ENCODE peak calls at places on chromosome 11, in eight cellular contexts. X is Panc1; N is spleen; U is body of pancreas; Z is HepG2; V is CD8-positive, alpha-beta T cell; T is fibroblast of the aortic adventitia; M is A549. D is an unnamed sample.

GRCh38 chr11:106961048-106961447 is 57.2 kb downstream of the GUCY1A2 start:
- DNase-seq in X (no peak), N (no peak), U (no peak), Z (no peak), V (no peak), T (no peak), M (no peak), D (no peak)

GRCh38 chr11:48116843-48117242 is 99.8 kb upstream of the OR4B1 start:
- DNase-seq in X (no peak), N (no peak), U (no peak), Z (peak), V (peak), T (no peak), M (peak), D (no peak)

GRCh38 chr11:75768112-75768908 is at the start of gene DGAT2:
- DNase-seq in X (peak), N (peak), U (peak), Z (peak), V (peak), T (peak), M (peak), D (peak)

GRCh38 chr11:20597137-20597923 is 2.1 kb upstream of the SLC6A5 start:
- DNase-seq in X (no peak), N (no peak), U (no peak), Z (no peak), V (no peak), T (no peak), M (no peak), D (no peak)

GRCh38 chr11:1968454-1968995 is 21.4 kb downstream of the MRPL23 start:
- DNase-seq in X (no peak), N (peak), U (no peak), Z (no peak), V (no peak), T (no peak), M (no peak), D (no peak)

GRCh38 chr11:97332271-97332670 is 942.5 kb downstream of the JRKL start:
- DNase-seq in X (no peak), N (no peak), U (no peak), Z (no peak), V (no peak), T (no peak), M (no peak), D (no peak)

GRCh38 chr11:128506999-128507591 is 80.3 kb downstream of the ETS1 start:
- DNase-seq in X (no peak), N (no peak), U (peak), Z (no peak), V (no peak), T (peak), M (peak), D (no peak)

GRCh38 chr11:130212431-130212961 is 52.9 kb downstream of the ST14 start:
- DNase-seq in X (no peak), N (peak), U (peak), Z (no peak), V (peak), T (no peak), M (no peak), D (no peak)

DNA sequence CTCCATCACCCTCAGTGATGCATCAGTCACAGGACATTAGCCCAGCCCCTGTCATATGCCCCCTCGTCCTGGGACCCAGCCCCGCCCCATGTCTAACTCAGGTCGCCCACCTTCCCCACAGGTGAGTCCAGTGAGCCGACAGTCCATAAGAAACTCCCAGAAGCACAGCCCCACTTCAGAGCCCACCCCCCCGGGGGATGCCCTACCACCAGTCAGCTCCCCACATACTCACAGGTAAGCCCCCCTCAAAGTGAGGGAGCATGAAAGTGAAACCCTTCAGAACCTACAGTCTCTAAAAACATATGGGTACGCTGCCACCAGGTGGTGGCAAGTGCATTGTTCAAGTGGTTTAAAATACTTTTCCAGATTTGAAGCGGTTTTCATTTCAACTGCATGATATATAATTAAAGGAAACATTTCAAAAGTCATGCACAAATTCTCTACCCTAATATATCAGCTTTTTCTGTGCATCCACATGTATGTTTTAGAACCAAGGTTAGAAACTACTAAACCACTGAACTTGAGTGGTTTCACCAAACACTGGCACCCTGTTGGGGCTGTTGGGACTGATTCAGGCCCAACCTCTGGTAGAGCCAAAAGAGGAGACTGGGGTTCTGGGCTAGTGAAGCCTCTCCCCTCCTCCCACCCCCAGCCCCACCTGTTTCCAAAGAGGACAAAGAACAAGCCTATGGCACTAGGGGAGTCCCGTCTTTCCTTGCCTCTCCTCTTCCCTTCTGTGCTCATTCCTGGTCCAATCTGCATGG is 17.3 kb downstream of the EPS8L2 start:
- DNase-seq in X (no peak), N (no peak), U (peak), Z (peak), V (peak), T (peak), M (no peak), D (no peak)
- H3K4me3 ChIP-seq in X (no peak), N (no peak), U (no peak), Z (no peak), V (no peak), T (no peak), M (no peak), D (no peak)

GRCh38 chr11:77502501-77502900 is 28.6 kb upstream of the PAK1 start:
- DNase-seq in X (no peak), N (no peak), U (no peak), Z (no peak), V (no peak), T (peak), M (no peak), D (no peak)

GRCh38 chr11:77503006-77503405 is 29.1 kb upstream of the PAK1 start:
- DNase-seq in X (no peak), N (no peak), U (no peak), Z (no peak), V (no peak), T (peak), M (no peak), D (peak)

GRCh38 chr11:77506857-77507256 is 33.0 kb upstream of the PAK1 start:
- DNase-seq in X (no peak), N (no peak), U (no peak), Z (no peak), V (no peak), T (peak), M (no peak), D (peak)

GRCh38 chr11:77508031-77508430 is 34.1 kb upstream of the PAK1 start:
- DNase-seq in X (no peak), N (no peak), U (no peak), Z (no peak), V (no peak), T (no peak), M (no peak), D (no peak)

DNA sequence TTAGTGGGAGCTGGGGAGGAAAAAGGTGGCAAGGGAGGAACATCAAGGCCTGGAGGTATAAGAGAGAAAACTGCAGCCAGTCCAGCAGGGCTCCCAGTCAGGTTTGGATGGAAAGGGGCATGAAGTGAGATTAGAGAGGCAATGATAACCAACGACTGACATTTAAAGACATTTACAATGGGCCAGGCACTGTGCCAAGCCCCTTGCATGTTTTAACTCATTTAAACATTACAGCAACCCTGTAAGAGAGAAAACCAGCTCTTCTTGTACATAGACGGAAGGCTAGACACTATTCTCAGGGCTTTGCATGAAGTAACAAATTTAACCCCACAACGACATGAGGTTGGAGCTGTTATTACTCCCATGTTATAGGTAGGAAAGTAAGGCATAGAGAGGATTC is 32.1 kb upstream of the PAK1 start:
- DNase-seq in X (no peak), N (no peak), U (no peak), Z (no peak), V (no peak), T (no peak), M (no peak), D (no peak)
- H3K4me3 ChIP-seq in X (no peak), N (no peak), U (no peak), Z (no peak), V (no peak), T (no peak), M (no peak), D (no peak)

GRCh38 chr11:126360049-126360446 is 4.6 kb downstream of the ST3GAL4 start:
- DNase-seq in X (no peak), N (peak), U (no peak), Z (no peak), V (no peak), T (no peak), M (no peak), D (no peak)

GRCh38 chr11:126357969-126358762 is 2.7 kb downstream of the ST3GAL4 start:
- DNase-seq in X (no peak), N (peak), U (no peak), Z (peak), V (no peak), T (no peak), M (no peak), D (no peak)

GRCh38 chr11:126361400-126361799 is 5.9 kb downstream of the ST3GAL4 start:
- DNase-seq in X (no peak), N (peak), U (no peak), Z (no peak), V (no peak), T (no peak), M (no peak), D (no peak)

GRCh38 chr11:126358763-126359160 is 3.3 kb downstream of the ST3GAL4 start:
- DNase-seq in X (no peak), N (peak), U (no peak), Z (no peak), V (no peak), T (no peak), M (no peak), D (no peak)

GRCh38 chr11:126359431-126360048 is 4.1 kb downstream of the ST3GAL4 start:
- DNase-seq in X (no peak), N (peak), U (peak), Z (no peak), V (no peak), T (peak), M (no peak), D (no peak)
- H3K4me3 ChIP-seq in X (no peak), N (no peak), U (no peak), Z (no peak), V (no peak), T (peak), M (no peak), D (no peak)

GRCh38 chr11:111976119-111976518 is 39.0 kb downstream of the DIXDC1 start:
- DNase-seq in X (no peak), N (no peak), U (no peak), Z (no peak), V (no peak), T (no peak), M (no peak), D (no peak)
- H3K4me3 ChIP-seq in X (no peak), N (no peak), U (no peak), Z (no peak), V (no peak), T (no peak), M (no peak), D (no peak)

GRCh38 chr11:12007769-12008737 is at the start of gene DKK3:
- DNase-seq in X (no peak), N (no peak), U (no peak), Z (no peak), V (peak), T (no peak), M (no peak), D (no peak)
- H3K4me3 ChIP-seq in X (peak), N (peak), U (no peak), Z (peak), V (peak), T (peak), M (peak), D (no peak)

D was measured in LNCaP clone FGC.